ENCODE peak calls at places on chromosomes 4 and X, in six cellular contexts. E is IMR-90; Q is NCI-H2029 treated with DMSO at 0.1 percent for 48 hours; X is stimulated activated CD4-positive, alpha-beta T cell treated with anti-CD3 and anti-CD28 coated beads, Interleukin-4, amount 100 ng/mL, for 4 hours; R is transverse colon; I is Panc1. C is an unnamed sample.

GRCh38 chr4:476501-476900 is 22.5 kb downstream of the ZNF721 start:
- DNase-seq in E (peak), Q (no peak), X (no peak), R (no peak), I (no peak), C (no peak)

GRCh38 chrX:9781941-9782340 is 4.3 kb upstream of the SHROOM2 start:
- DNase-seq in E (no peak), Q (no peak), X (no peak), R (no peak), I (no peak), C (no peak)

GRCh38 chr4:67332627-67333026 is 212.7 kb downstream of the CENPC start:
- DNase-seq in E (no peak), Q (no peak), X (no peak), R (no peak), I (no peak), C (no peak)

GRCh38 chr4:183600189-183600685 is 58.7 kb downstream of the RWDD4 start:
- DNase-seq in E (no peak), Q (no peak), X (no peak), R (no peak), I (no peak), C (peak)

GRCh38 chr4:91116861-91117260 is 989.7 kb downstream of the CCSER1 start:
- DNase-seq in E (no peak), Q (no peak), X (no peak), R (no peak), I (no peak), C (no peak)

GRCh38 chr4:13522282-13523104 is 21.8 kb downstream of the NKX3-2 start:
- DNase-seq in E (no peak), Q (no peak), X (no peak), R (no peak), I (no peak), C (no peak)

GRCh38 chr4:175542787-175543186 is 269.3 kb downstream of the GPM6A start:
- DNase-seq in E (no peak), Q (peak), X (no peak), R (no peak), I (no peak), C (no peak)

GRCh38 chrX:1244164-1245076 is 24.2 kb upstream of the CSF2RA start:
- DNase-seq in E (no peak), Q (no peak), X (no peak), R (no peak), I (no peak), C (peak)

GRCh38 chr4:16827045-16827444 is 71.4 kb downstream of the LDB2 start:
- DNase-seq in E (no peak), Q (no peak), X (no peak), R (no peak), I (no peak), C (no peak)

C was measured in ELF-1.